ENCODE peak calls at places on chromosomes 3 and 15, in nine cellular contexts. One of them, this sample, is unnamed.

GRCh38 chr15:69090197-69090948 is 70.1 kb upstream of the GLCE start:
- DNase-seq in frontal cortex: no peak
- DNase-seq in HEK293T: no peak
- DNase-seq in CD8-positive, alpha-beta memory T cell: no peak
- DNase-seq in naive thymus-derived CD8-positive, alpha-beta T cell: no peak
- DNase-seq in H9: peak; percentile 90
- DNase-seq in Daoy: no peak
- DNase-seq in AML-193: no peak
- DNase-seq in T follicular helper cell: no peak
- DNase-seq in this sample: no peak

GRCh38 chr3:139675327-139675726 is 2.4 kb downstream of the NMNAT3 start:
- DNase-seq in HEK293T: no peak
- DNase-seq in frontal cortex: no peak
- DNase-seq in AML-193: no peak
- DNase-seq in H9: peak; percentile 38
- DNase-seq in Daoy: no peak
- DNase-seq in T follicular helper cell: no peak
- DNase-seq in naive thymus-derived CD8-positive, alpha-beta T cell: no peak
- DNase-seq in CD8-positive, alpha-beta memory T cell: no peak
- DNase-seq in this sample: no peak

GRCh38 chr15:67794832-67795574 is 30.3 kb upstream of the SKOR1 start:
- DNase-seq in naive thymus-derived CD8-positive, alpha-beta T cell: no peak
- DNase-seq in frontal cortex: no peak
- DNase-seq in Daoy: no peak
- DNase-seq in AML-193: no peak
- DNase-seq in CD8-positive, alpha-beta memory T cell: no peak
- DNase-seq in T follicular helper cell: no peak
- DNase-seq in HEK293T: no peak
- DNase-seq in H9: no peak
- DNase-seq in this sample: no peak

GRCh38 chr3:133991637-133992036 is 38.1 kb downstream of the SLCO2A1 start:
- DNase-seq in CD8-positive, alpha-beta memory T cell: no peak
- DNase-seq in naive thymus-derived CD8-positive, alpha-beta T cell: no peak
- DNase-seq in H9: peak; percentile 10
- DNase-seq in frontal cortex: no peak
- DNase-seq in T follicular helper cell: no peak
- DNase-seq in AML-193: no peak
- DNase-seq in Daoy: peak; percentile 76
- DNase-seq in HEK293T: no peak
- DNase-seq in this sample: no peak

GRCh38 chr3:38489766-38490165 is 6.4 kb upstream of the EXOG start:
- DNase-seq in naive thymus-derived CD8-positive, alpha-beta T cell: no peak
- DNase-seq in CD8-positive, alpha-beta memory T cell: no peak
- DNase-seq in T follicular helper cell: no peak
- DNase-seq in AML-193: no peak
- DNase-seq in HEK293T: no peak
- DNase-seq in Daoy: no peak
- DNase-seq in frontal cortex: no peak
- DNase-seq in H9: no peak
- DNase-seq in this sample: no peak

GRCh38 chr3:195007794-195008193 is 263.2 kb downstream of the XXYLT1 start:
- DNase-seq in Daoy: no peak
- DNase-seq in frontal cortex: no peak
- DNase-seq in H9: peak; percentile 9
- DNase-seq in naive thymus-derived CD8-positive, alpha-beta T cell: no peak
- DNase-seq in T follicular helper cell: no peak
- DNase-seq in HEK293T: no peak
- DNase-seq in AML-193: peak; percentile 91
- DNase-seq in CD8-positive, alpha-beta memory T cell: no peak
- DNase-seq in this sample: no peak

GRCh38 chr3:133799794-133800585 is 5.6 kb upstream of the SRPRB start:
- DNase-seq in H9: no peak
- DNase-seq in AML-193: no peak
- DNase-seq in Daoy: no peak
- DNase-seq in HEK293T: no peak
- DNase-seq in CD8-positive, alpha-beta memory T cell: no peak
- DNase-seq in T follicular helper cell: no peak
- DNase-seq in naive thymus-derived CD8-positive, alpha-beta T cell: no peak
- DNase-seq in frontal cortex: no peak
- DNase-seq in this sample: peak; percentile 22

GRCh38 chr15:31367730-31368344 is 41.2 kb downstream of the KLF13 start:
- DNase-seq in AML-193: no peak
- DNase-seq in H9: no peak
- DNase-seq in Daoy: no peak
- DNase-seq in naive thymus-derived CD8-positive, alpha-beta T cell: no peak
- DNase-seq in frontal cortex: no peak
- DNase-seq in HEK293T: no peak
- DNase-seq in CD8-positive, alpha-beta memory T cell: no peak
- DNase-seq in T follicular helper cell: no peak
- DNase-seq in this sample: no peak

GRCh38 chr3:55897573-55898224 is 410.6 kb upstream of the WNT5A start:
- DNase-seq in AML-193: no peak
- DNase-seq in naive thymus-derived CD8-positive, alpha-beta T cell: no peak
- DNase-seq in frontal cortex: no peak
- DNase-seq in T follicular helper cell: no peak
- DNase-seq in CD8-positive, alpha-beta memory T cell: no peak
- DNase-seq in Daoy: peak; percentile 25
- DNase-seq in H9: no peak
- DNase-seq in HEK293T: peak; percentile 32
- DNase-seq in this sample: peak; percentile 29

GRCh38 chr3:59101091-59101738 is 51.4 kb upstream of the CFAP20DC start:
- DNase-seq in CD8-positive, alpha-beta memory T cell: no peak
- DNase-seq in naive thymus-derived CD8-positive, alpha-beta T cell: no peak
- DNase-seq in frontal cortex: no peak
- DNase-seq in T follicular helper cell: no peak
- DNase-seq in Daoy: peak; percentile 55
- DNase-seq in AML-193: no peak
- DNase-seq in H9: no peak
- DNase-seq in HEK293T: no peak
- DNase-seq in this sample: no peak